ENCODE peak calls at places on chromosomes 2 and 18, in ten cellular contexts. One of them, this sample, is unnamed.

GRCh38 chr18:12520442-12520992 is 112.8 kb downstream of the PRELID3A start:
- DNase-seq in nephron progenitor cell: peak; percentile 5
- DNase-seq in B cell: no peak
- DNase-seq in AG04450: no peak
- DNase-seq in fibroblast of mammary gland: peak; percentile 39
- DNase-seq in H1: no peak
- DNase-seq in breast epithelium: no peak
- DNase-seq in mammary epithelial cell: no peak
- DNase-seq in astrocyte of the spinal cord: no peak
- DNase-seq in cardiac muscle cell: no peak
- DNase-seq in this sample: no peak

GRCh38 chr2:46876741-46877384 is 38.7 kb downstream of the MCFD2 start:
- DNase-seq in mammary epithelial cell: peak; percentile 84
- DNase-seq in B cell: no peak
- DNase-seq in astrocyte of the spinal cord: peak; percentile 88
- DNase-seq in cardiac muscle cell: peak; percentile 43
- DNase-seq in nephron progenitor cell: no peak
- DNase-seq in fibroblast of mammary gland: peak; percentile 87
- DNase-seq in breast epithelium: no peak
- DNase-seq in H1: no peak
- DNase-seq in AG04450: no peak
- DNase-seq in this sample: no peak

GRCh38 chr18:57841568-57841967 is 38.5 kb upstream of the ATP8B1 start:
- DNase-seq in breast epithelium: no peak
- DNase-seq in fibroblast of mammary gland: no peak
- DNase-seq in B cell: no peak
- DNase-seq in nephron progenitor cell: no peak
- DNase-seq in AG04450: no peak
- DNase-seq in H1: no peak
- DNase-seq in mammary epithelial cell: no peak
- DNase-seq in astrocyte of the spinal cord: no peak
- DNase-seq in cardiac muscle cell: no peak
- DNase-seq in this sample: no peak

GRCh38 chr2:156333951-156334495 is 1.5 kb upstream of the NR4A2 start:
- DNase-seq in breast epithelium: peak; percentile 61
- DNase-seq in H1: peak; percentile 81
- DNase-seq in mammary epithelial cell: no peak
- DNase-seq in fibroblast of mammary gland: peak; percentile 66
- DNase-seq in astrocyte of the spinal cord: no peak
- DNase-seq in AG04450: no peak
- DNase-seq in nephron progenitor cell: peak; percentile 76
- DNase-seq in B cell: no peak
- DNase-seq in cardiac muscle cell: peak; percentile 84
- DNase-seq in this sample: peak; percentile 58

GRCh38 chr2:70966681-70967080 is 11.7 kb upstream of the ANKRD53 start:
- DNase-seq in AG04450: no peak
- DNase-seq in breast epithelium: no peak
- DNase-seq in nephron progenitor cell: no peak
- DNase-seq in cardiac muscle cell: no peak
- DNase-seq in B cell: no peak
- DNase-seq in H1: no peak
- DNase-seq in fibroblast of mammary gland: no peak
- DNase-seq in astrocyte of the spinal cord: no peak
- DNase-seq in mammary epithelial cell: no peak
- DNase-seq in this sample: no peak

GRCh38 chr2:239269173-239269865 is 131.5 kb downstream of the HDAC4 start:
- DNase-seq in nephron progenitor cell: no peak
- DNase-seq in astrocyte of the spinal cord: no peak
- DNase-seq in H1: no peak
- DNase-seq in B cell: no peak
- DNase-seq in fibroblast of mammary gland: no peak
- DNase-seq in mammary epithelial cell: no peak
- DNase-seq in AG04450: no peak
- DNase-seq in breast epithelium: no peak
- DNase-seq in cardiac muscle cell: no peak
- DNase-seq in this sample: no peak

GRCh38 chr2:65710779-65711295 is 278.4 kb upstream of the SPRED2 start:
- DNase-seq in AG04450: no peak
- DNase-seq in B cell: no peak
- DNase-seq in fibroblast of mammary gland: peak; percentile 19
- DNase-seq in cardiac muscle cell: peak; percentile 29
- DNase-seq in H1: no peak
- DNase-seq in astrocyte of the spinal cord: no peak
- DNase-seq in breast epithelium: no peak
- DNase-seq in nephron progenitor cell: no peak
- DNase-seq in mammary epithelial cell: peak; percentile 28
- DNase-seq in this sample: no peak

GRCh38 chr2:178756843-178757242 is 50.4 kb downstream of the TTN start:
- DNase-seq in fibroblast of mammary gland: peak; percentile 62
- DNase-seq in astrocyte of the spinal cord: peak; percentile 47
- DNase-seq in mammary epithelial cell: peak; percentile 56
- DNase-seq in nephron progenitor cell: no peak
- DNase-seq in cardiac muscle cell: no peak
- DNase-seq in H1: no peak
- DNase-seq in AG04450: no peak
- DNase-seq in B cell: no peak
- DNase-seq in breast epithelium: no peak
- DNase-seq in this sample: no peak

GRCh38 chr2:109348645-109349554 is 219.9 kb downstream of the SH3RF3 start:
- DNase-seq in astrocyte of the spinal cord: no peak
- DNase-seq in cardiac muscle cell: peak; percentile 32
- DNase-seq in mammary epithelial cell: no peak
- DNase-seq in nephron progenitor cell: no peak
- DNase-seq in H1: peak; percentile 37
- DNase-seq in AG04450: no peak
- DNase-seq in B cell: peak; percentile 69
- DNase-seq in fibroblast of mammary gland: no peak
- DNase-seq in breast epithelium: no peak
- DNase-seq in this sample: no peak

GRCh38 chr2:28362991-28363521 is 29.6 kb upstream of the FOSL2 start:
- DNase-seq in astrocyte of the spinal cord: no peak
- DNase-seq in H1: no peak
- DNase-seq in nephron progenitor cell: no peak
- DNase-seq in B cell: no peak
- DNase-seq in mammary epithelial cell: no peak
- DNase-seq in AG04450: no peak
- DNase-seq in cardiac muscle cell: peak; percentile 49
- DNase-seq in fibroblast of mammary gland: no peak
- DNase-seq in breast epithelium: no peak
- DNase-seq in this sample: no peak

GRCh38 chr18:56245856-56246575 is 392.4 kb downstream of the TXNL1 start:
- DNase-seq in B cell: no peak
- DNase-seq in mammary epithelial cell: no peak
- DNase-seq in H1: no peak
- DNase-seq in breast epithelium: no peak
- DNase-seq in fibroblast of mammary gland: peak; percentile 36
- DNase-seq in cardiac muscle cell: no peak
- DNase-seq in astrocyte of the spinal cord: peak; percentile 57
- DNase-seq in AG04450: peak; percentile 44
- DNase-seq in nephron progenitor cell: no peak
- DNase-seq in this sample: no peak

GRCh38 chr2:233044974-233045535 is 12.6 kb downstream of the NEU2 start:
- DNase-seq in H1: no peak
- DNase-seq in breast epithelium: no peak
- DNase-seq in mammary epithelial cell: no peak
- DNase-seq in cardiac muscle cell: no peak
- DNase-seq in AG04450: no peak
- DNase-seq in nephron progenitor cell: no peak
- DNase-seq in fibroblast of mammary gland: no peak
- DNase-seq in B cell: no peak
- DNase-seq in astrocyte of the spinal cord: no peak
- DNase-seq in this sample: no peak

GRCh38 chr18:8734496-8734895 is 29.1 kb downstream of the MTCL1 start:
- DNase-seq in mammary epithelial cell: no peak
- DNase-seq in cardiac muscle cell: no peak
- DNase-seq in breast epithelium: no peak
- DNase-seq in AG04450: no peak
- DNase-seq in B cell: no peak
- DNase-seq in nephron progenitor cell: no peak
- DNase-seq in H1: no peak
- DNase-seq in fibroblast of mammary gland: no peak
- DNase-seq in astrocyte of the spinal cord: no peak
- DNase-seq in this sample: no peak

GRCh38 chr18:61896767-61897166 is 4.0 kb upstream of the RNF152 start:
- DNase-seq in fibroblast of mammary gland: peak; percentile 76
- DNase-seq in AG04450: no peak
- DNase-seq in astrocyte of the spinal cord: peak; percentile 66
- DNase-seq in B cell: no peak
- DNase-seq in cardiac muscle cell: peak; percentile 57
- DNase-seq in mammary epithelial cell: peak; percentile 98
- DNase-seq in nephron progenitor cell: no peak
- DNase-seq in H1: no peak
- DNase-seq in breast epithelium: no peak
- DNase-seq in this sample: no peak

GRCh38 chr2:11683486-11683885 is 13.5 kb upstream of the NTSR2 start:
- DNase-seq in astrocyte of the spinal cord: no peak
- DNase-seq in nephron progenitor cell: no peak
- DNase-seq in cardiac muscle cell: no peak
- DNase-seq in B cell: no peak
- DNase-seq in fibroblast of mammary gland: peak; percentile 6
- DNase-seq in mammary epithelial cell: no peak
- DNase-seq in H1: no peak
- DNase-seq in breast epithelium: no peak
- DNase-seq in AG04450: no peak
- DNase-seq in this sample: no peak

GRCh38 chr2:128690869-128691268 is 372.2 kb upstream of the HS6ST1 start:
- DNase-seq in cardiac muscle cell: no peak
- DNase-seq in AG04450: no peak
- DNase-seq in nephron progenitor cell: no peak
- DNase-seq in B cell: no peak
- DNase-seq in astrocyte of the spinal cord: no peak
- DNase-seq in H1: no peak
- DNase-seq in mammary epithelial cell: no peak
- DNase-seq in breast epithelium: no peak
- DNase-seq in fibroblast of mammary gland: no peak
- DNase-seq in this sample: no peak

GRCh38 chr2:23620841-23621341 is 235.9 kb downstream of the KLHL29 start:
- DNase-seq in breast epithelium: no peak
- DNase-seq in nephron progenitor cell: no peak
- DNase-seq in fibroblast of mammary gland: peak; percentile 16
- DNase-seq in H1: no peak
- DNase-seq in cardiac muscle cell: peak; percentile 60
- DNase-seq in astrocyte of the spinal cord: peak; percentile 30
- DNase-seq in mammary epithelial cell: no peak
- DNase-seq in B cell: no peak
- DNase-seq in AG04450: no peak
- DNase-seq in this sample: no peak

DNA sequence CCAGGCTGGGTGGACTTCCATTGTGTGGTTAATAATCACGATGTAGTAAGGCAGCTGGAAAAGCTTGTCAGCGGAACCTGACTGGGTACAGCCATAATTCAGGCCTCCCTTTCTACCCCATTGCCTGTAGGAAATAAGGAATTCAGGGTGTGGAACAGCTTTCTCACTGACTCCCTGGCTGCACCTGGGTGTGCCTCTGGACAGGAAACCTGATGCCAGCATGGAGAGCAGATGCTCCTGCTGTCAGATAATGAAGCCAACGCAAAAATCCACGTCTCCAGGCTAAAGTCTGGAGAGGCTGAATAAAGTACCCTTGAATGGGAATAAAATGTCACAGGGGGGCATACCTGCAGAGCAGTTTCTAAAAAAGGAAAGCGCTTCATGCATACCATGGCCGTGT is 44.3 kb downstream of the LYPD6B start:
- DNase-seq in astrocyte of the spinal cord: no peak
- DNase-seq in mammary epithelial cell: no peak
- DNase-seq in fibroblast of mammary gland: no peak
- DNase-seq in AG04450: no peak
- DNase-seq in breast epithelium: no peak
- DNase-seq in H1: no peak
- DNase-seq in B cell: no peak
- DNase-seq in nephron progenitor cell: peak; percentile 26
- DNase-seq in cardiac muscle cell: no peak
- DNase-seq in this sample: no peak
- TF ChIP-seq CTCF in astrocyte of the spinal cord: no peak
- TF ChIP-seq CTCF in mammary epithelial cell: no peak
- TF ChIP-seq CTCF in fibroblast of mammary gland: no peak
- TF ChIP-seq CTCF in AG04450: no peak
- TF ChIP-seq CTCF in breast epithelium: no peak
- TF ChIP-seq CTCF in H1: no peak
- TF ChIP-seq CTCF in B cell: no peak
- TF ChIP-seq CTCF in nephron progenitor cell: no peak
- TF ChIP-seq CTCF in cardiac muscle cell: no peak
- TF ChIP-seq CTCF in this sample: no peak

GRCh38 chr2:94876523-94876863 is 5.3 kb downstream of the TEKT4 start:
- DNase-seq in H1: no peak
- DNase-seq in breast epithelium: no peak
- DNase-seq in AG04450: no peak
- DNase-seq in mammary epithelial cell: no peak
- DNase-seq in astrocyte of the spinal cord: no peak
- DNase-seq in B cell: no peak
- DNase-seq in nephron progenitor cell: no peak
- DNase-seq in fibroblast of mammary gland: no peak
- DNase-seq in cardiac muscle cell: no peak
- DNase-seq in this sample: no peak
- TF ChIP-seq CTCF in H1: no peak
- TF ChIP-seq CTCF in breast epithelium: no peak
- TF ChIP-seq CTCF in AG04450: no peak
- TF ChIP-seq CTCF in mammary epithelial cell: no peak
- TF ChIP-seq CTCF in astrocyte of the spinal cord: no peak
- TF ChIP-seq CTCF in B cell: no peak
- TF ChIP-seq CTCF in nephron progenitor cell: no peak
- TF ChIP-seq CTCF in fibroblast of mammary gland: no peak
- TF ChIP-seq CTCF in cardiac muscle cell: no peak
- TF ChIP-seq CTCF in this sample: no peak

DNA sequence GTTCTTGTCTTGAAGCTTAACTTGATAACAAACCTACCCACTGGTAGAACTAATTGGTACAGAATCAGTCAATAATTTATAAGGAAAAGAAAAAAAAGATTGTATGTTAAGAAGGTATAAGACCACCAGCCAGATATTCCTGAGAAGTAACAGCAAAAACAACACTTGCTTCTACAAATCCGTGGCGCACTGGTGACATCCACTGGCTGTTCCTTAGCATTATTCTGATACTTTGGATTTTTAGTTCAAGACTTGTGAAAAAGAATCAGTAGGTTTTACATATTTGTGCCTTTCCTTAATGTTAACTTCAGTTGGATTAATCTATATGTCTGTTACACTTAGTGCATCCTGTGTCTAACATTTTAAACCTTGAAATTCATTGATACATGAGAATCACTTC is 141.8 kb downstream of the GRB14 start:
- DNase-seq in H1: no peak
- DNase-seq in astrocyte of the spinal cord: peak; percentile 60
- DNase-seq in B cell: no peak
- DNase-seq in breast epithelium: no peak
- DNase-seq in mammary epithelial cell: no peak
- DNase-seq in fibroblast of mammary gland: peak; percentile 40
- DNase-seq in AG04450: no peak
- DNase-seq in nephron progenitor cell: peak; percentile 54
- DNase-seq in cardiac muscle cell: peak; percentile 62
- DNase-seq in this sample: peak; percentile 13
- TF ChIP-seq CTCF in H1: no peak
- TF ChIP-seq CTCF in astrocyte of the spinal cord: peak; percentile 54
- TF ChIP-seq CTCF in B cell: no peak
- TF ChIP-seq CTCF in breast epithelium: peak; percentile 13
- TF ChIP-seq CTCF in mammary epithelial cell: peak; percentile 34
- TF ChIP-seq CTCF in fibroblast of mammary gland: peak; percentile 32
- TF ChIP-seq CTCF in AG04450: peak; percentile 39
- TF ChIP-seq CTCF in nephron progenitor cell: peak; percentile 60
- TF ChIP-seq CTCF in cardiac muscle cell: peak; percentile 33
- TF ChIP-seq CTCF in this sample: peak; percentile 67

GRCh38 chr2:129748653-129749052 is 230.8 kb upstream of the RAB6C start:
- DNase-seq in fibroblast of mammary gland: no peak
- DNase-seq in cardiac muscle cell: peak; percentile 49
- DNase-seq in AG04450: no peak
- DNase-seq in H1: no peak
- DNase-seq in B cell: no peak
- DNase-seq in astrocyte of the spinal cord: no peak
- DNase-seq in mammary epithelial cell: peak; percentile 2
- DNase-seq in breast epithelium: no peak
- DNase-seq in nephron progenitor cell: no peak
- DNase-seq in this sample: no peak
- TF ChIP-seq CTCF in fibroblast of mammary gland: no peak
- TF ChIP-seq CTCF in cardiac muscle cell: no peak
- TF ChIP-seq CTCF in AG04450: no peak
- TF ChIP-seq CTCF in H1: peak; percentile 27
- TF ChIP-seq CTCF in B cell: no peak
- TF ChIP-seq CTCF in astrocyte of the spinal cord: no peak
- TF ChIP-seq CTCF in mammary epithelial cell: no peak
- TF ChIP-seq CTCF in breast epithelium: no peak
- TF ChIP-seq CTCF in nephron progenitor cell: peak; percentile 25
- TF ChIP-seq CTCF in this sample: peak; percentile 60